ENCODE peak calls at places on chromosomes 4 and X, in four cellular contexts. One of them, this sample, is unnamed.

GRCh38 chr4:891747-892146 is 40.4 kb downstream of the GAK start:
- DNase-seq in WTC11: peak; percentile 74
- DNase-seq in GM12878: no peak
- DNase-seq in K562: peak; percentile 29
- DNase-seq in this sample: peak; percentile 10

GRCh38 chrX:28589048-28589447 is 1.8 kb downstream of the IL1RAPL1 start:
- DNase-seq in WTC11: no peak
- DNase-seq in GM12878: no peak
- DNase-seq in K562: no peak
- DNase-seq in this sample: no peak

GRCh38 chr4:40910706-40911105 is 161.0 kb downstream of the NSUN7 start:
- DNase-seq in WTC11: no peak
- DNase-seq in GM12878: no peak
- DNase-seq in K562: no peak
- DNase-seq in this sample: no peak

GRCh38 chr4:2305766-2306501 is 44.0 kb upstream of the MXD4 start:
- DNase-seq in WTC11: no peak
- DNase-seq in GM12878: no peak
- DNase-seq in K562: no peak
- DNase-seq in this sample: no peak

GRCh38 chrX:134998246-134998645 is 7.5 kb downstream of the SMIM10 start:
- DNase-seq in WTC11: no peak
- DNase-seq in GM12878: no peak
- DNase-seq in K562: no peak
- DNase-seq in this sample: no peak

GRCh38 chr4:98377626-98378025 is 116.4 kb downstream of the RAP1GDS1 start:
- DNase-seq in WTC11: no peak
- DNase-seq in GM12878: no peak
- DNase-seq in K562: no peak
- DNase-seq in this sample: no peak

GRCh38 chr4:139550724-139551429 is 5.1 kb downstream of the SETD7 start:
- DNase-seq in WTC11: peak; percentile 27
- DNase-seq in GM12878: no peak
- DNase-seq in K562: no peak
- DNase-seq in this sample: no peak

GRCh38 chr4:123889376-123889945 is 492.9 kb downstream of the SPRY1 start:
- DNase-seq in WTC11: no peak
- DNase-seq in GM12878: no peak
- DNase-seq in K562: no peak
- DNase-seq in this sample: no peak

GRCh38 chr4:101777431-101777830 is 13.1 kb upstream of the BANK1 start:
- DNase-seq in WTC11: no peak
- DNase-seq in GM12878: no peak
- DNase-seq in K562: no peak
- DNase-seq in this sample: no peak

GRCh38 chrX:149312936-149313432 is 192.1 kb downstream of the IDS start:
- DNase-seq in WTC11: no peak
- DNase-seq in GM12878: no peak
- DNase-seq in K562: no peak
- DNase-seq in this sample: no peak

GRCh38 chr4:33980361-33980760 is 2264.0 kb downstream of the ARAP2 start:
- DNase-seq in WTC11: no peak
- DNase-seq in GM12878: no peak
- DNase-seq in K562: no peak
- DNase-seq in this sample: no peak

GRCh38 chrX:74343970-74344622 is 40.1 kb downstream of the ZCCHC13 start:
- DNase-seq in WTC11: peak; percentile 71
- DNase-seq in GM12878: peak; percentile 39
- DNase-seq in K562: peak; percentile 78
- DNase-seq in this sample: peak; percentile 60

GRCh38 chrX:2689773-2690666 is 1.1 kb upstream of the CD99 start:
- DNase-seq in WTC11: peak; percentile 30
- DNase-seq in GM12878: no peak
- DNase-seq in K562: no peak
- DNase-seq in this sample: peak; percentile 78

GRCh38 chr4:169634975-169635374 is 14.6 kb downstream of the CLCN3 start:
- DNase-seq in WTC11: no peak
- DNase-seq in GM12878: no peak
- DNase-seq in K562: no peak
- DNase-seq in this sample: no peak

GRCh38 chrX:9566150-9566621 is 101.3 kb downstream of the TBL1X start:
- DNase-seq in WTC11: no peak
- DNase-seq in GM12878: no peak
- DNase-seq in K562: no peak
- DNase-seq in this sample: peak; percentile 65

GRCh38 chrX:16060252-16060651 is 63.1 kb upstream of the GRPR start:
- DNase-seq in WTC11: no peak
- DNase-seq in GM12878: no peak
- DNase-seq in K562: no peak
- DNase-seq in this sample: no peak

GRCh38 chrX:100316987-100317386 is 93.1 kb downstream of the PCDH19 start:
- DNase-seq in WTC11: no peak
- DNase-seq in GM12878: no peak
- DNase-seq in K562: no peak
- DNase-seq in this sample: no peak

GRCh38 chr4:38837849-38838248 is 18.8 kb downstream of the TLR6 start:
- DNase-seq in WTC11: no peak
- DNase-seq in GM12878: no peak
- DNase-seq in K562: no peak
- DNase-seq in this sample: no peak

GRCh38 chr4:83082777-83083176 is 31.8 kb downstream of the PLAC8 start:
- DNase-seq in WTC11: no peak
- DNase-seq in GM12878: no peak
- DNase-seq in K562: no peak
- DNase-seq in this sample: no peak

GRCh38 chrX:132592880-132593279 is 104.0 kb upstream of the MBNL3 start:
- DNase-seq in WTC11: peak; percentile 11
- DNase-seq in GM12878: no peak
- DNase-seq in K562: no peak
- DNase-seq in this sample: peak; percentile 39

GRCh38 chrX:39115166-39115565 is 313.9 kb downstream of the MID1IP1 start:
- DNase-seq in WTC11: no peak
- DNase-seq in GM12878: no peak
- DNase-seq in K562: no peak
- DNase-seq in this sample: no peak

GRCh38 chr4:6360385-6360784 is 90.7 kb downstream of the WFS1 start:
- DNase-seq in WTC11: peak; percentile 58
- DNase-seq in GM12878: no peak
- DNase-seq in K562: peak; percentile 17
- DNase-seq in this sample: no peak

GRCh38 chr4:153486281-153487151 is 20.4 kb downstream of the TMEM131L start:
- DNase-seq in WTC11: peak; percentile 35
- DNase-seq in GM12878: no peak
- DNase-seq in K562: no peak
- DNase-seq in this sample: peak; percentile 72

GRCh38 chr4:146916479-146917076 is 29.1 kb downstream of the TTC29 start:
- DNase-seq in WTC11: no peak
- DNase-seq in GM12878: peak; percentile 2
- DNase-seq in K562: peak; percentile 42
- DNase-seq in this sample: peak; percentile 10

GRCh38 chrX:110402091-110402854 is 43.6 kb downstream of the RTL9 start:
- DNase-seq in WTC11: no peak
- DNase-seq in GM12878: no peak
- DNase-seq in K562: peak; percentile 59
- DNase-seq in this sample: no peak

GRCh38 chrX:39957816-39958561 is 139.8 kb downstream of the BCOR start:
- DNase-seq in WTC11: no peak
- DNase-seq in GM12878: no peak
- DNase-seq in K562: no peak
- DNase-seq in this sample: no peak

GRCh38 chrX:132452911-132453550 is 35.8 kb downstream of the MBNL3 start:
- DNase-seq in WTC11: no peak
- DNase-seq in GM12878: no peak
- DNase-seq in K562: no peak
- DNase-seq in this sample: no peak

GRCh38 chr4:76952071-76952470 is 2.5 kb downstream of the SEPTIN11 start:
- DNase-seq in WTC11: no peak
- DNase-seq in GM12878: no peak
- DNase-seq in K562: peak; percentile 37
- DNase-seq in this sample: no peak

GRCh38 chr4:6373541-6374410 is 98.6 kb downstream of the PPP2R2C start:
- DNase-seq in WTC11: no peak
- DNase-seq in GM12878: no peak
- DNase-seq in K562: no peak
- DNase-seq in this sample: no peak

GRCh38 chrX:40108084-40108958 is 10.6 kb upstream of the BCOR start:
- DNase-seq in WTC11: peak; percentile 31
- DNase-seq in GM12878: no peak
- DNase-seq in K562: peak; percentile 66
- DNase-seq in this sample: peak; percentile 74

GRCh38 chr4:127182687-127183086 is 450.1 kb upstream of the INTU start:
- DNase-seq in WTC11: no peak
- DNase-seq in GM12878: no peak
- DNase-seq in K562: no peak
- DNase-seq in this sample: no peak

GRCh38 chrX:15914486-15914885 is 59.9 kb upstream of the AP1S2 start:
- DNase-seq in WTC11: no peak
- DNase-seq in GM12878: no peak
- DNase-seq in K562: no peak
- DNase-seq in this sample: no peak

GRCh38 chr4:113872426-113873260 is 106.8 kb downstream of the ARSJ start:
- DNase-seq in WTC11: no peak
- DNase-seq in GM12878: no peak
- DNase-seq in K562: no peak
- DNase-seq in this sample: no peak

GRCh38 chr4:15765910-15766703 is 12.0 kb upstream of the CD38 start:
- DNase-seq in WTC11: no peak
- DNase-seq in GM12878: no peak
- DNase-seq in K562: no peak
- DNase-seq in this sample: no peak

GRCh38 chr4:140038031-140038533 is 115.9 kb downstream of the MAML3 start:
- DNase-seq in WTC11: no peak
- DNase-seq in GM12878: no peak
- DNase-seq in K562: no peak
- DNase-seq in this sample: peak; percentile 52

GRCh38 chr4:1753692-1754311 is 32.5 kb downstream of the TACC3 start:
- DNase-seq in WTC11: no peak
- DNase-seq in GM12878: no peak
- DNase-seq in K562: no peak
- DNase-seq in this sample: peak; percentile 39

GRCh38 chr4:152605641-152606304 is 69.9 kb upstream of the FBXW7 start:
- DNase-seq in WTC11: no peak
- DNase-seq in GM12878: no peak
- DNase-seq in K562: no peak
- DNase-seq in this sample: no peak

DNA sequence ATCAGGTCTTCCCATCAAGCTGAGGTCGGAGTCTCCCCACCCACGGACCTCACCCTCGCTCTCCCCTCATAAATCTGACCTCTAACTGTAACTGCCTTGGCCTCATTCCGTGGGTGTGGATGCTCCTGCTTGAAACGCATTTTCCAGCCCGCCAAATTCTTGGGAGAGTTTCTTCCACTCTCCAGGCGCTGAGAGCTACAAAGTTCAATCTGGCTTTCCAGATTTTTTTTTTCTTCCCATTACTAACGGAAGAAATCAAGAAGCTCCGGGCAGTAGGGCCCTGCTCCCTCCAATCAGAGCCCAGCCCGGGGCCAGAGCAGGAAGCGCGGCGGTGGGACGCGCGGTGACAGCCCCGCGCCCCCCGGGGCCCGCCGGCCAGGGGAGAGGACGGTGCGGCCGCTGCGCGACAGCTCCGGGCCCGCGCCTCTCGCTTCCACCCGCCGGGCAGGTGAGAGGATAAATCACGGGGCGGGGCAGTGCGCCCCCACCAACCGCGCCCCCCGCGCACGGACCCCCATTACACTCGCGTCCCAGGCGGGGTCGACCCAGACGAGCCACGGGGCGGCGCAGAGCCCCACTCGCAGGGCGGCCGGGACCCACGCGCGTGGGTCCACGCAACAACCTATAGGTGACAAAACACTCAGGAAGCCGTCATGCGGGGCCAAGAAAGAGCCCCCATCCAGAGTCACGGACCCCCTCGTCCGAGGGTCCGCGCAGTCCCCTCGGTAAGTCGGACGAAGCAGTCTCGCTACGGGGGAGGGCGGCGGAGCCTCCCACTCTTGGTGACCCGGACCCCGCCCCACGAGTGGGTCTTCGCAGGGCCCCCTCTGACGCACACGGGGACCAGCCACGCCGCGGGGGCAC is 916 bp downstream of the AFAP1 start:
- DNase-seq in WTC11: peak; percentile 36
- DNase-seq in GM12878: no peak
- DNase-seq in K562: no peak
- DNase-seq in this sample: no peak
- TF ChIP-seq ETV6 in WTC11: no peak
- TF ChIP-seq ETV6 in GM12878: no peak
- TF ChIP-seq ETV6 in K562: no peak
- TF ChIP-seq ETV6 in this sample: no peak

GRCh38 chrX:994780-995179 is 217.7 kb downstream of the CRLF2 start:
- DNase-seq in WTC11: no peak
- DNase-seq in GM12878: no peak
- DNase-seq in K562: no peak
- DNase-seq in this sample: no peak

GRCh38 chrX:989959-990510 is 222.4 kb downstream of the CRLF2 start:
- DNase-seq in WTC11: no peak
- DNase-seq in GM12878: peak; percentile 97
- DNase-seq in K562: peak; percentile 92
- DNase-seq in this sample: no peak
- TF ChIP-seq ETV6 in WTC11: no peak
- TF ChIP-seq ETV6 in GM12878: no peak
- TF ChIP-seq ETV6 in K562: no peak
- TF ChIP-seq ETV6 in this sample: no peak

GRCh38 chr4:122117743-122118142 is 34.4 kb upstream of the BLTP1 start:
- DNase-seq in WTC11: no peak
- DNase-seq in GM12878: no peak
- DNase-seq in K562: peak; percentile 39
- DNase-seq in this sample: no peak
- TF ChIP-seq ETV6 in WTC11: no peak
- TF ChIP-seq ETV6 in GM12878: no peak
- TF ChIP-seq ETV6 in K562: no peak
- TF ChIP-seq ETV6 in this sample: no peak

GRCh38 chr4:173478884-173479283 is 51.1 kb downstream of the HAND2 start:
- DNase-seq in WTC11: no peak
- DNase-seq in GM12878: no peak
- DNase-seq in K562: no peak
- DNase-seq in this sample: no peak
- TF ChIP-seq ETV6 in WTC11: no peak
- TF ChIP-seq ETV6 in GM12878: no peak
- TF ChIP-seq ETV6 in K562: no peak
- TF ChIP-seq ETV6 in this sample: no peak

DNA sequence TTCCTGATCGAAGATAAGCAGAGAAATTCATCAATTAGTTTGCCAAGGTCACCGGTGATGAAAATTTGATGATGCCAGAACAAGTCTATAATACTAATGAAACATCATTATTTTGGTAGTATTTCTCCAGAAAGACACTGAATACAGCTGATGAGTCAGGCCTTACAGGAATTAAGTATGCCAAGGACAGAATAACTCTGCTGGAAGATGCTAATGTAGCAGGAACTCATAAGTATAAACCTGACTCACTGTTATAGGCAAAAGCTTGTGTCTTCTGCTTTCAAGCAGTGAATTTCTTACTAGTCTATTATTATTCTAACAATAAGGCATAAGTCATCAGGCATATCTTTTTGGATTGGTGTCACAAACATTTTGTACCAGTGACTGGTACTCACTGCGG is 1825.2 kb upstream of the IGFBP7 start:
- DNase-seq in WTC11: no peak
- DNase-seq in GM12878: no peak
- DNase-seq in K562: no peak
- DNase-seq in this sample: no peak
- TF ChIP-seq ETV6 in WTC11: no peak
- TF ChIP-seq ETV6 in GM12878: no peak
- TF ChIP-seq ETV6 in K562: no peak
- TF ChIP-seq ETV6 in this sample: no peak